ENCODE peak calls at places on chromosomes 12 and 14, in six cellular contexts. Q is B cell; X is stimulated activated CD8-positive, alpha-beta memory T cell treated with anti-CD3 and anti-CD28 coated beads, Interleukin-4, amount 100 ng/mL, for 48 hours; Y is hippocampal formation; F is CD4-positive, alpha-beta T cell; P is right cardiac atrium. S is an unnamed sample.

GRCh38 chr14:81137316-81137715 is 83.4 kb downstream of the GTF2A1 start:
- DNase-seq in F (no peak), Y (no peak), X (no peak), P (no peak), Q (no peak), S (no peak)

GRCh38 chr14:49549881-49550280 is 36.3 kb downstream of the RPS29 start:
- DNase-seq in Y (no peak), F (no peak), P (no peak), Q (no peak), X (no peak), S (no peak)

GRCh38 chr12:48022676-48023385 is 18.6 kb upstream of the COL2A1 start:
- DNase-seq in P (no peak), F (no peak), Y (no peak), X (no peak), Q (no peak), S (no peak)

GRCh38 chr12:52796839-52797528 is 1.1 kb upstream of the KRT3 start:
- DNase-seq in X (no peak), F (no peak), Q (no peak), Y (no peak), P (no peak), S (no peak)

GRCh38 chr12:59040651-59041050 is 120.3 kb upstream of the LRIG3 start:
- DNase-seq in P (no peak), Y (no peak), Q (no peak), F (no peak), X (no peak), S (no peak)

GRCh38 chr12:28558232-28558631 is 368.0 kb downstream of the CCDC91 start:
- DNase-seq in Q (no peak), P (no peak), Y (no peak), X (no peak), F (no peak), S (no peak)

GRCh38 chr14:66038214-66038977 is 447.8 kb upstream of the CCDC196 start:
- DNase-seq in Q (no peak), F (no peak), X (no peak), Y (peak), P (peak), S (peak)

GRCh38 chr12:102374190-102374589 is 106.2 kb downstream of the IGF1 start:
- DNase-seq in Y (no peak), X (no peak), P (no peak), F (no peak), Q (no peak), S (no peak)

GRCh38 chr12:5440973-5441372 is 9.1 kb downstream of the NTF3 start:
- DNase-seq in Y (no peak), Q (no peak), P (no peak), F (no peak), X (no peak), S (no peak)

GRCh38 chr12:118360785-118361404 is 11.8 kb downstream of the TAOK3 start:
- DNase-seq in P (no peak), F (no peak), X (no peak), Q (no peak), Y (no peak), S (no peak)

GRCh38 chr12:126457776-126458175 is 1392.5 kb downstream of the AACS start:
- DNase-seq in F (no peak), Y (no peak), Q (no peak), P (peak), X (no peak), S (no peak)

GRCh38 chr12:99766408-99766807 is 118.9 kb downstream of the GARIN6 start:
- DNase-seq in Y (no peak), P (no peak), Q (no peak), X (no peak), F (no peak), S (no peak)

GRCh38 chr12:4011597-4011996 is 138.4 kb upstream of the PARP11 start:
- DNase-seq in X (no peak), F (no peak), P (no peak), Q (no peak), Y (no peak), S (no peak)

GRCh38 chr12:57047981-57048380 is 1.9 kb downstream of the MYO1A start:
- DNase-seq in Q (no peak), Y (no peak), X (no peak), P (no peak), F (no peak), S (no peak)

GRCh38 chr12:47752121-47752520 is 6.6 kb downstream of the RAPGEF3 start:
- DNase-seq in P (no peak), X (no peak), Y (no peak), F (no peak), Q (no peak), S (no peak)

GRCh38 chr12:113766133-113766879 is 199.8 kb downstream of the RBM19 start:
- DNase-seq in X (no peak), Q (no peak), P (no peak), F (no peak), Y (no peak), S (no peak)

GRCh38 chr12:104175726-104176247 is 37.8 kb upstream of the NFYB start:
- DNase-seq in Y (no peak), F (no peak), X (no peak), P (no peak), Q (no peak), S (no peak)

GRCh38 chr12:89162704-89163261 is 189.5 kb downstream of the DUSP6 start:
- DNase-seq in X (peak), Q (no peak), P (peak), Y (peak), F (no peak), S (peak)

GRCh38 chr14:53523226-53523625 is 370.1 kb upstream of the DDHD1 start:
- DNase-seq in Q (no peak), F (no peak), X (no peak), Y (peak), P (no peak), S (no peak)

GRCh38 chr12:57552306-57552651 is 2.4 kb downstream of the KIF5A start:
- DNase-seq in F (no peak), Q (no peak), Y (no peak), P (no peak), X (no peak), S (no peak)

GRCh38 chr14:57212919-57213318 is 55.8 kb downstream of the EXOC5 start:
- DNase-seq in Y (no peak), Q (no peak), F (no peak), P (no peak), X (no peak), S (no peak)

GRCh38 chr14:54257424-54257823 is 139.4 kb upstream of the CDKN3 start:
- DNase-seq in F (no peak), X (no peak), Y (no peak), P (no peak), Q (no peak), S (no peak)

GRCh38 chr14:88613552-88614010 is 50.7 kb downstream of the ZC3H14 start:
- DNase-seq in F (no peak), Q (no peak), Y (no peak), X (no peak), P (no peak), S (no peak)

GRCh38 chr12:67067453-67068203 is 201.5 kb upstream of the CAND1 start:
- DNase-seq in X (no peak), Q (no peak), F (no peak), P (no peak), Y (no peak), S (no peak)

GRCh38 chr14:30608533-30609006 is 13.5 kb upstream of the SCFD1 start:
- DNase-seq in P (no peak), Q (no peak), Y (no peak), X (no peak), F (no peak), S (peak)

GRCh38 chr12:43728117-43728516 is 30.5 kb downstream of the PUS7L start:
- DNase-seq in Q (no peak), X (no peak), F (no peak), P (no peak), Y (no peak), S (no peak)

S was measured in gastrocnemius medialis.